ENCODE peak calls at places on chromosomes 4 and X, in nine cellular contexts. O, M, J, N, Z, K, G, P and T are unnamed samples.

GRCh38 chr4:38815879-38816782 is 11.5 kb upstream of the TLR1 start:
- DNase-seq in O (no peak), M (no peak), J (no peak), N (no peak), Z (no peak), K (peak), G (peak), P (no peak), T (no peak)

GRCh38 chrX:55841962-55842752 is 124.6 kb downstream of the RRAGB start:
- DNase-seq in O (no peak), M (no peak), J (no peak), N (no peak), Z (no peak), K (no peak), G (peak), P (no peak), T (no peak)

GRCh38 chr4:96009720-96010119 is 169.8 kb downstream of the PDHA2 start:
- DNase-seq in O (no peak), M (no peak), J (no peak), N (no peak), Z (no peak), K (peak), G (no peak), P (peak), T (no peak)

GRCh38 chr4:56649445-56650258 is 31.4 kb downstream of the HOPX start:
- DNase-seq in O (no peak), M (no peak), J (no peak), N (no peak), Z (no peak), K (no peak), G (no peak), P (no peak), T (no peak)

GRCh38 chrX:17078031-17078730 is 131.7 kb downstream of the REPS2 start:
- DNase-seq in O (no peak), M (peak), J (no peak), N (no peak), Z (no peak), K (peak), G (no peak), P (no peak), T (peak)

GRCh38 chr4:22876281-22876680 is 183.5 kb downstream of the GBA3 start:
- DNase-seq in O (no peak), M (no peak), J (no peak), N (no peak), Z (no peak), K (no peak), G (no peak), P (no peak), T (no peak)

GRCh38 chrX:107673933-107674479 is 45.7 kb downstream of the PRPS1 start:
- DNase-seq in O (peak), M (peak), J (peak), N (no peak), Z (no peak), K (peak), G (peak), P (peak), T (no peak)

GRCh38 chrX:24151513-24151912 is 2.0 kb downstream of the ZFX start:
- DNase-seq in O (no peak), M (no peak), J (no peak), N (no peak), Z (no peak), K (no peak), G (no peak), P (no peak), T (no peak)

GRCh38 chr4:144204431-144204830 is 63.9 kb upstream of the GYPA start:
- DNase-seq in O (no peak), M (no peak), J (no peak), N (no peak), Z (no peak), K (no peak), G (no peak), P (no peak), T (no peak)

GRCh38 chrX:10531927-10532326 is 88.5 kb downstream of the MID1 start:
- DNase-seq in O (no peak), M (no peak), J (no peak), N (no peak), Z (no peak), K (no peak), G (no peak), P (no peak), T (no peak)

GRCh38 chr4:169114341-169114974 is 104.4 kb upstream of the CBR4 start:
- DNase-seq in O (no peak), M (no peak), J (no peak), N (no peak), Z (no peak), K (no peak), G (no peak), P (no peak), T (no peak)

GRCh38 chrX:48045410-48046311 is 25.8 kb downstream of the ZNF630 start:
- DNase-seq in O (no peak), M (peak), J (no peak), N (no peak), Z (no peak), K (peak), G (no peak), P (no peak), T (peak)

GRCh38 chrX:116204947-116205346 is 34.4 kb downstream of the AGTR2 start:
- DNase-seq in O (peak), M (peak), J (no peak), N (no peak), Z (no peak), K (peak), G (peak), P (peak), T (no peak)

GRCh38 chr4:7161721-7162214 is 30.6 kb upstream of the SORCS2 start:
- DNase-seq in O (no peak), M (peak), J (no peak), N (peak), Z (no peak), K (peak), G (no peak), P (no peak), T (peak)
- TF ChIP-seq CTCF in O (no peak), M (no peak), J (no peak), N (no peak), Z (no peak), K (no peak), G (no peak), P (no peak), T (no peak)

GRCh38 chr4:176565044-176565443 is 227.7 kb downstream of the VEGFC start:
- DNase-seq in O (no peak), M (no peak), J (no peak), N (no peak), Z (no peak), K (no peak), G (no peak), P (no peak), T (no peak)

GRCh38 chr4:176563591-176563990 is 229.1 kb downstream of the VEGFC start:
- DNase-seq in O (no peak), M (peak), J (no peak), N (no peak), Z (no peak), K (peak), G (no peak), P (no peak), T (peak)

GRCh38 chr4:176566769-176567168 is 226.0 kb downstream of the VEGFC start:
- DNase-seq in O (no peak), M (no peak), J (no peak), N (no peak), Z (no peak), K (no peak), G (no peak), P (no peak), T (no peak)

GRCh38 chr4:176575141-176575731 is 217.5 kb downstream of the VEGFC start:
- DNase-seq in O (no peak), M (peak), J (no peak), N (no peak), Z (no peak), K (peak), G (no peak), P (no peak), T (no peak)

DNA sequence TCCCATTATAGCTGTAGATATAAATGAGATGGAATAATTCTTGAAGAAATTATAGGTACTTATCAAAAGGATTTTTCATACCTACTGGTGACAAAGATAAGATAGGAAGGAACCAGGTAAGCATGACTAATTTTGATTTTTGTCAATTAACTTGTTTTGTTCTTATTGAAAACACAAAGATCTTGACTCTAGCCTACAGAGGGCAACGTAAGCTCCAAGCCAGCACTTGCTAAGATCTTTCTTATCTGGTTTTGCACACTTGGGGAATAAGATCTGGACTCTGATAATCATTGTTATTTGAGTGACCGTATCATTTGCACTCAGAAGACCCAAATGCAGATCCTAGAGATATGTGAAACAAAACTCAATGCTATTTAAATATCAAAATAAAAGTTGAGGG is 223.4 kb downstream of the VEGFC start:
- DNase-seq in O (no peak), M (no peak), J (no peak), N (no peak), Z (no peak), K (peak), G (no peak), P (no peak), T (no peak)
- TF ChIP-seq CTCF in O (no peak), M (peak), J (no peak), N (no peak), Z (no peak), K (peak), G (no peak), P (peak), T (peak)

GRCh38 chr4:85571008-85571407 is 96.1 kb downstream of the ARHGAP24 start:
- DNase-seq in O (no peak), M (no peak), J (no peak), N (no peak), Z (no peak), K (no peak), G (no peak), P (no peak), T (no peak)
- TF ChIP-seq CTCF in O (no peak), M (no peak), J (no peak), N (no peak), Z (no peak), K (no peak), G (no peak), P (no peak), T (no peak)

GRCh38 chr4:186719925-186720694 is 3.5 kb downstream of the FAT1 start:
- DNase-seq in O (peak), M (peak), J (no peak), N (no peak), Z (peak), K (peak), G (no peak), P (peak), T (no peak)
- TF ChIP-seq CTCF in O (no peak), M (peak), J (peak), N (no peak), Z (peak), K (peak), G (no peak), P (peak), T (peak)